ENCODE peak calls at places on chromosomes 4 and X, in ten cellular contexts. One of them, this sample, is unnamed. For H3K4me1 and H3K36me3, the result is how much of the 10 kb centered on the place peaks cover.

GRCh38 chrX:66200050-66200664 is 36.1 kb downstream of the HEPH start:
- DNase-seq in ovary: no peak
- DNase-seq in lower lobe of right lung: no peak
- DNase-seq in GM23248: peak
- DNase-seq in pancreas: no peak
- DNase-seq in mesendoderm: no peak
- DNase-seq in fibroblast of lung: no peak
- DNase-seq in endothelial cell of umbilical vein: no peak
- DNase-seq in CD8-positive, alpha-beta memory T cell: no peak
- DNase-seq in IMR-90: no peak
- DNase-seq in this sample: no peak

GRCh38 chrX:18464500-18464899 is 39.1 kb downstream of the CDKL5 start:
- DNase-seq in ovary: no peak
- DNase-seq in lower lobe of right lung: no peak
- DNase-seq in GM23248: no peak
- DNase-seq in pancreas: no peak
- DNase-seq in mesendoderm: no peak
- DNase-seq in fibroblast of lung: no peak
- DNase-seq in endothelial cell of umbilical vein: no peak
- DNase-seq in CD8-positive, alpha-beta memory T cell: no peak
- DNase-seq in IMR-90: no peak
- DNase-seq in this sample: no peak

GRCh38 chr4:168643796-168644159 is 146.9 kb downstream of the PALLD start:
- DNase-seq in ovary: no peak
- DNase-seq in lower lobe of right lung: no peak
- DNase-seq in GM23248: no peak
- DNase-seq in pancreas: no peak
- DNase-seq in mesendoderm: no peak
- DNase-seq in fibroblast of lung: no peak
- DNase-seq in endothelial cell of umbilical vein: no peak
- DNase-seq in CD8-positive, alpha-beta memory T cell: no peak
- DNase-seq in IMR-90: no peak
- DNase-seq in this sample: no peak

GRCh38 chr4:44629280-44629866 is 22.1 kb downstream of the YIPF7 start:
- DNase-seq in ovary: no peak
- DNase-seq in lower lobe of right lung: no peak
- DNase-seq in GM23248: peak
- DNase-seq in pancreas: peak
- DNase-seq in mesendoderm: peak
- DNase-seq in fibroblast of lung: peak
- DNase-seq in endothelial cell of umbilical vein: peak
- DNase-seq in CD8-positive, alpha-beta memory T cell: peak
- DNase-seq in IMR-90: peak
- DNase-seq in this sample: no peak

GRCh38 chr4:181855307-181855706 is 387.9 kb upstream of the TENM3 start:
- DNase-seq in ovary: no peak
- DNase-seq in lower lobe of right lung: no peak
- DNase-seq in GM23248: no peak
- DNase-seq in pancreas: no peak
- DNase-seq in mesendoderm: no peak
- DNase-seq in fibroblast of lung: no peak
- DNase-seq in endothelial cell of umbilical vein: no peak
- DNase-seq in CD8-positive, alpha-beta memory T cell: no peak
- DNase-seq in IMR-90: no peak
- DNase-seq in this sample: no peak

GRCh38 chrX:87924619-87925018 is 407.0 kb downstream of the KLHL4 start:
- DNase-seq in ovary: no peak
- DNase-seq in lower lobe of right lung: no peak
- DNase-seq in GM23248: no peak
- DNase-seq in pancreas: no peak
- DNase-seq in mesendoderm: no peak
- DNase-seq in fibroblast of lung: no peak
- DNase-seq in endothelial cell of umbilical vein: no peak
- DNase-seq in CD8-positive, alpha-beta memory T cell: no peak
- DNase-seq in IMR-90: no peak
- DNase-seq in this sample: no peak

GRCh38 chr4:46927201-46927600 is 18.2 kb upstream of the COX7B2 start:
- DNase-seq in ovary: no peak
- DNase-seq in lower lobe of right lung: no peak
- DNase-seq in GM23248: no peak
- DNase-seq in pancreas: no peak
- DNase-seq in mesendoderm: no peak
- DNase-seq in fibroblast of lung: peak
- DNase-seq in endothelial cell of umbilical vein: no peak
- DNase-seq in CD8-positive, alpha-beta memory T cell: no peak
- DNase-seq in IMR-90: peak
- DNase-seq in this sample: no peak

GRCh38 chr4:153402366-153402765 is 57.9 kb downstream of the MND1 start:
- DNase-seq in ovary: no peak
- DNase-seq in lower lobe of right lung: no peak
- DNase-seq in GM23248: peak
- DNase-seq in pancreas: no peak
- DNase-seq in mesendoderm: no peak
- DNase-seq in fibroblast of lung: peak
- DNase-seq in endothelial cell of umbilical vein: no peak
- DNase-seq in CD8-positive, alpha-beta memory T cell: no peak
- DNase-seq in IMR-90: no peak
- DNase-seq in this sample: no peak

DNA sequence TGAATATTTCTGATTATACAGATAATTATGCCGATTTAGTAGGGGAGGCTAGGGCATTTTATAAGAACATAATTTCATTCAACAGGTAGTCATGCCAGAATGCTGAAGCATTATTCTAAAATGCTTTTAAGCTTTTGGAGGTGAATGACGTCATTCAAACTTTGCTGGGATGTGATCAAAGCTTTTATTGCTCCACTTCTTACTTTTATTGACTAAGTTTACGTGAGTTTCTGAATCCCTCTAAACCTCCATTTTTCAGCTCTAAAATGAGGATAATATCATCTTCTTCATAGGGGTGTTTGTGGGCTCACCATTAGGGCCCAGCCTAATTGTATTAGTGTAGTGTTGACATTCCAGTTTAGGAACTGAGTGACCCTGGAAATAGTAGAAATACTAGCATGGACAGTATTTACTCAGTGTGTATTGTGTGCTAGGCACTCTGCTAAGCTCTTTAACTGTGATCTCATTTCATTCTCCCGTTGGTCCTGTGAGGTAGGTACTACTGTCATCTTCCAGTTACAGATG is 3.0 kb downstream of the WWC2 start:
- DNase-seq in ovary: no peak
- DNase-seq in lower lobe of right lung: no peak
- DNase-seq in GM23248: peak
- DNase-seq in pancreas: no peak
- DNase-seq in mesendoderm: no peak
- DNase-seq in fibroblast of lung: no peak
- DNase-seq in endothelial cell of umbilical vein: no peak
- DNase-seq in CD8-positive, alpha-beta memory T cell: no peak
- DNase-seq in IMR-90: no peak
- DNase-seq in this sample: no peak
- H3K4me3 ChIP-seq in ovary: no peak
- H3K4me3 ChIP-seq in lower lobe of right lung: peak
- H3K4me3 ChIP-seq in GM23248: peak
- H3K4me3 ChIP-seq in pancreas: no peak
- H3K4me3 ChIP-seq in mesendoderm: no peak
- H3K4me3 ChIP-seq in fibroblast of lung: no peak
- H3K4me3 ChIP-seq in endothelial cell of umbilical vein: no peak
- H3K4me3 ChIP-seq in CD8-positive, alpha-beta memory T cell: no peak
- H3K4me3 ChIP-seq in IMR-90: no peak
- H3K4me3 ChIP-seq in this sample: no peak

GRCh38 chr4:110527156-110527555 is 51.2 kb downstream of the ENPEP start:
- DNase-seq in ovary: no peak
- DNase-seq in lower lobe of right lung: no peak
- DNase-seq in GM23248: no peak
- DNase-seq in pancreas: no peak
- DNase-seq in mesendoderm: no peak
- DNase-seq in fibroblast of lung: no peak
- DNase-seq in endothelial cell of umbilical vein: no peak
- DNase-seq in CD8-positive, alpha-beta memory T cell: no peak
- DNase-seq in IMR-90: no peak
- DNase-seq in this sample: no peak
- H3K4me1 ChIP-seq in ovary: under half
- H3K4me1 ChIP-seq in lower lobe of right lung: under half
- H3K4me1 ChIP-seq in GM23248: under half
- H3K4me1 ChIP-seq in pancreas: under half
- H3K4me1 ChIP-seq in mesendoderm: under half
- H3K4me1 ChIP-seq in fibroblast of lung: under half
- H3K4me1 ChIP-seq in endothelial cell of umbilical vein: under half
- H3K4me1 ChIP-seq in CD8-positive, alpha-beta memory T cell: under half
- H3K4me1 ChIP-seq in IMR-90: under half
- H3K4me1 ChIP-seq in this sample: under half

DNA sequence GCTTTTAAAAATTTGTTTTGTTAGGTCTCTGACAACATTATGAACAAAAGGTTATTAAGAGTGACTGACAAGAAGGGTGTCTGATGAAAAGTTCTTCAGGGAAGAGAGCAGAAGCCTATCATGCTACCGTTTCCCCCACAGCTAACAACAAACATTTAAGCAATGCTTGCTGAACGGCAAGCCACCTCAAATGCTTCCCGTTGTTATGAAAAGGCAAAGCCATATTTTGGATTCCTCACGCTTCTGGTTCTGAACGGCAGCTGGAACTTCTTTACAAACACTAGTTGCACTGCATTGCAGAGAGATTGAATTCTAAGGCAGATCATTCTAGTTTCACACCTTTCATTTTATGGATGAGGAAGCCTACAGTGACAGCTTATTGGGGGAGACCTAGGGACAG is 48.6 kb upstream of the NAP1L5 start:
- DNase-seq in ovary: no peak
- DNase-seq in lower lobe of right lung: no peak
- DNase-seq in GM23248: no peak
- DNase-seq in pancreas: no peak
- DNase-seq in mesendoderm: no peak
- DNase-seq in fibroblast of lung: no peak
- DNase-seq in endothelial cell of umbilical vein: no peak
- DNase-seq in CD8-positive, alpha-beta memory T cell: no peak
- DNase-seq in IMR-90: peak
- DNase-seq in this sample: no peak
- H3K36me3 ChIP-seq in ovary: under half
- H3K36me3 ChIP-seq in lower lobe of right lung: half or more
- H3K36me3 ChIP-seq in GM23248: under half
- H3K36me3 ChIP-seq in pancreas: half or more
- H3K36me3 ChIP-seq in mesendoderm: under half
- H3K36me3 ChIP-seq in fibroblast of lung: under half
- H3K36me3 ChIP-seq in endothelial cell of umbilical vein: under half
- H3K36me3 ChIP-seq in CD8-positive, alpha-beta memory T cell: under half
- H3K36me3 ChIP-seq in IMR-90: under half
- H3K36me3 ChIP-seq in this sample: under half

GRCh38 chrX:130885996-130886395 is 17.0 kb downstream of the ENOX2 start:
- DNase-seq in ovary: no peak
- DNase-seq in lower lobe of right lung: no peak
- DNase-seq in GM23248: no peak
- DNase-seq in pancreas: no peak
- DNase-seq in mesendoderm: no peak
- DNase-seq in fibroblast of lung: no peak
- DNase-seq in endothelial cell of umbilical vein: no peak
- DNase-seq in CD8-positive, alpha-beta memory T cell: no peak
- DNase-seq in IMR-90: no peak
- DNase-seq in this sample: no peak
- H3K4me3 ChIP-seq in ovary: no peak
- H3K4me3 ChIP-seq in lower lobe of right lung: no peak
- H3K4me3 ChIP-seq in GM23248: no peak
- H3K4me3 ChIP-seq in pancreas: no peak
- H3K4me3 ChIP-seq in mesendoderm: no peak
- H3K4me3 ChIP-seq in fibroblast of lung: peak
- H3K4me3 ChIP-seq in endothelial cell of umbilical vein: no peak
- H3K4me3 ChIP-seq in CD8-positive, alpha-beta memory T cell: no peak
- H3K4me3 ChIP-seq in IMR-90: no peak
- H3K4me3 ChIP-seq in this sample: no peak

DNA sequence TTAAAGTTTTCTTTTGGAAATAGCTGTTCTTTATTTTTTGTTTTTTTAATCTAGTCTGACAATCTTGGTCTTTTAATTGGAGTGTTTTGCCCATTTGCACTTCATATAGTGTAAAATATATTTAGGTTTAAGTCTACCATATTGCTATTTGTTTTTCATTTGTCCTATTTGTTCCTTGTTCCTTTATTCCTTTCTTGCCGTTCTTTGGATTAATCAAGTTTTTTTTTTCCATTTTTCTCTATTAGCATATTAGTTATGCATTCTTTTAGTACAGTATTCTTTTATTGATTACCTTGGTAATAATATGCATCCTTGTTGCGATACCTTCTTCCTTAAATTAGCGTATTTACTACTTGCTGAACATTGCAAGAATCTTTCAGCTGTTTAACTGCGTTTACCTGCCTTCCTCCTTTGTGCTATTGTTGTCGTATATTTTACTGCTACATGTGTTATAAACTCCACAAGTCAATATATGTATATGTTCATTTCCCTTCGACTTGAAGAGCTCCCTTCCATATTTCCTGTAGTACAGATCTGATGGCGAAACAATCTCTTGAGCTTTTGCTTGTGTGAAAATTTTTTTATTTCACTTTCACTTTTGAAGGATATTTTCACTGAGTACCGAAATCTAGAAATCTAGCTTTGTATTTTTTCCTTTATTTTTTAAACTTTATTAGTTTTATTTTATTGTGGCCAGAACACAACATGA is 23.9 kb upstream of the RNF212 start:
- DNase-seq in ovary: no peak
- DNase-seq in lower lobe of right lung: no peak
- DNase-seq in GM23248: no peak
- DNase-seq in pancreas: no peak
- DNase-seq in mesendoderm: no peak
- DNase-seq in fibroblast of lung: no peak
- DNase-seq in endothelial cell of umbilical vein: no peak
- DNase-seq in CD8-positive, alpha-beta memory T cell: no peak
- DNase-seq in IMR-90: no peak
- DNase-seq in this sample: no peak
- H3K4me1 ChIP-seq in ovary: under half
- H3K4me1 ChIP-seq in lower lobe of right lung: under half
- H3K4me1 ChIP-seq in GM23248: under half
- H3K4me1 ChIP-seq in pancreas: under half
- H3K4me1 ChIP-seq in mesendoderm: under half
- H3K4me1 ChIP-seq in fibroblast of lung: under half
- H3K4me1 ChIP-seq in endothelial cell of umbilical vein: under half
- H3K4me1 ChIP-seq in CD8-positive, alpha-beta memory T cell: under half
- H3K4me1 ChIP-seq in IMR-90: under half
- H3K4me1 ChIP-seq in this sample: under half

DNA sequence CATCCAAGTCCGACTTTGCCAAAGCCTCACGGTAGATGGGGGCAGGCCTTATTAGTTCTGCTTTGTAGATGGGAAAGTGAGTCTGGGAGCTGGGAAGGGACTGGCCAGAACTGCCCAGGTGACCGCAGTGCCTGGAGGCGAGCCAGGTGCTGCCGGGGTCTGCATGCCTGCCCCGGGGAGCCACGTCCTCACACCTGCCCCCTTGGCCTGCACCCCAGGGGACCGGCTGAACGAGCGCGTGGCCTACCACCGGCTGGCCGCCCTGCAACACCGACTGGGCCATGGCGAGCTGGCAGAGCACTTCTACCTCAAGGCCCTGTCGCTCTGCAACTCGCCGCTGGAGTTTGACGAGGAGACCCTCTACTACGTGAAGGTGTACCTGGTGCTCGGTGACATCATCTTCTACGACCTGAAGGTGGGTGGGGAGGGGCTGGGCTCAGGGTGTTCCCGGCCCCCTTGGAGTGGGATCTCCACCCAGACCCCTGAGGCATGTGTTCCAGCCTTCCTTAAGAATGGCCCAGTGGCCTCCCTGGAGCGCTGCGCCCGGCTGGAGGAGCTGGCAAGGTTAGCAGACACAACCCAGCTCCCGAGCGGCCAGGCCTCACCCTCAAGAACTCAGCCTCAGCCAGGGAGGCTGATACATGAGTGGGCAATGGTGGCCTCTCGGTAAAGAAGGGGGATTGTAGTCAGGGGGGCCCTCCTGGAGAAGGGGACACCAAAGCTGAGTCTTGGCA is 32.1 kb upstream of the HTRA3 start:
- DNase-seq in ovary: no peak
- DNase-seq in lower lobe of right lung: peak
- DNase-seq in GM23248: no peak
- DNase-seq in pancreas: no peak
- DNase-seq in mesendoderm: no peak
- DNase-seq in fibroblast of lung: no peak
- DNase-seq in endothelial cell of umbilical vein: no peak
- DNase-seq in CD8-positive, alpha-beta memory T cell: no peak
- DNase-seq in IMR-90: no peak
- DNase-seq in this sample: no peak
- H3K36me3 ChIP-seq in ovary: under half
- H3K36me3 ChIP-seq in lower lobe of right lung: half or more
- H3K36me3 ChIP-seq in GM23248: under half
- H3K36me3 ChIP-seq in pancreas: under half
- H3K36me3 ChIP-seq in mesendoderm: under half
- H3K36me3 ChIP-seq in fibroblast of lung: under half
- H3K36me3 ChIP-seq in endothelial cell of umbilical vein: half or more
- H3K36me3 ChIP-seq in CD8-positive, alpha-beta memory T cell: under half
- H3K36me3 ChIP-seq in IMR-90: under half
- H3K36me3 ChIP-seq in this sample: half or more